ENCODE peak calls at places on chromosomes 3 and 15, in ten cellular contexts. One of them, this sample, is unnamed. For H3K4me1, the result is how much of the 10 kb centered on the place peaks cover.

GRCh38 chr15:99731336-99732267 is 1.6 kb downstream of the LYSMD4 start:
- DNase-seq in testis: peak
- DNase-seq in mucosa of descending colon: no peak
- DNase-seq in suprapubic skin: no peak
- DNase-seq in cardiac muscle cell: no peak
- DNase-seq in lung: no peak
- DNase-seq in PC-3: no peak
- DNase-seq in Caco-2: no peak
- DNase-seq in right cardiac atrium: no peak
- DNase-seq in HCT116: no peak
- DNase-seq in this sample: no peak

GRCh38 chr3:31752305-31753049 is 219.8 kb downstream of the STT3B start:
- DNase-seq in suprapubic skin: no peak
- DNase-seq in lung: no peak
- DNase-seq in HCT116: no peak
- DNase-seq in cardiac muscle cell: no peak
- DNase-seq in PC-3: no peak
- DNase-seq in mucosa of descending colon: no peak
- DNase-seq in testis: no peak
- DNase-seq in Caco-2: peak
- DNase-seq in right cardiac atrium: no peak
- DNase-seq in this sample: no peak

GRCh38 chr3:30269751-30270445 is 336.5 kb upstream of the TGFBR2 start:
- DNase-seq in testis: no peak
- DNase-seq in mucosa of descending colon: no peak
- DNase-seq in cardiac muscle cell: no peak
- DNase-seq in lung: no peak
- DNase-seq in right cardiac atrium: no peak
- DNase-seq in HCT116: no peak
- DNase-seq in suprapubic skin: no peak
- DNase-seq in PC-3: no peak
- DNase-seq in Caco-2: no peak
- DNase-seq in this sample: no peak

GRCh38 chr15:29571728-29572454 is 250.4 kb downstream of the TJP1 start:
- DNase-seq in Caco-2: peak
- DNase-seq in HCT116: no peak
- DNase-seq in lung: no peak
- DNase-seq in PC-3: peak
- DNase-seq in right cardiac atrium: no peak
- DNase-seq in cardiac muscle cell: peak
- DNase-seq in suprapubic skin: no peak
- DNase-seq in testis: peak
- DNase-seq in mucosa of descending colon: peak
- DNase-seq in this sample: no peak

GRCh38 chr3:31029756-31030155 is 135.3 kb upstream of the GADL1 start:
- DNase-seq in Caco-2: no peak
- DNase-seq in testis: no peak
- DNase-seq in suprapubic skin: no peak
- DNase-seq in mucosa of descending colon: no peak
- DNase-seq in right cardiac atrium: no peak
- DNase-seq in PC-3: no peak
- DNase-seq in lung: no peak
- DNase-seq in cardiac muscle cell: no peak
- DNase-seq in HCT116: no peak
- DNase-seq in this sample: no peak

GRCh38 chr3:180253283-180253682 is 216.5 kb upstream of the PEX5L start:
- DNase-seq in Caco-2: no peak
- DNase-seq in mucosa of descending colon: no peak
- DNase-seq in testis: no peak
- DNase-seq in lung: no peak
- DNase-seq in HCT116: no peak
- DNase-seq in suprapubic skin: no peak
- DNase-seq in PC-3: peak
- DNase-seq in right cardiac atrium: no peak
- DNase-seq in cardiac muscle cell: no peak
- DNase-seq in this sample: no peak

GRCh38 chr15:80549712-80550111 is 145.4 kb upstream of the ABHD17C start:
- DNase-seq in cardiac muscle cell: no peak
- DNase-seq in PC-3: no peak
- DNase-seq in mucosa of descending colon: no peak
- DNase-seq in testis: no peak
- DNase-seq in HCT116: no peak
- DNase-seq in right cardiac atrium: no peak
- DNase-seq in lung: no peak
- DNase-seq in suprapubic skin: no peak
- DNase-seq in Caco-2: no peak
- DNase-seq in this sample: no peak

GRCh38 chr15:51751687-51752683 is 588 bp downstream of the TMOD2 start:
- DNase-seq in cardiac muscle cell: peak
- DNase-seq in suprapubic skin: no peak
- DNase-seq in lung: peak
- DNase-seq in HCT116: no peak
- DNase-seq in mucosa of descending colon: peak
- DNase-seq in testis: peak
- DNase-seq in PC-3: peak
- DNase-seq in right cardiac atrium: peak
- DNase-seq in Caco-2: peak
- DNase-seq in this sample: no peak

GRCh38 chr3:87127286-87127685 is 99.8 kb upstream of the CHMP2B start:
- DNase-seq in suprapubic skin: no peak
- DNase-seq in PC-3: no peak
- DNase-seq in mucosa of descending colon: no peak
- DNase-seq in Caco-2: no peak
- DNase-seq in testis: no peak
- DNase-seq in HCT116: no peak
- DNase-seq in right cardiac atrium: peak
- DNase-seq in cardiac muscle cell: no peak
- DNase-seq in lung: no peak
- DNase-seq in this sample: no peak

GRCh38 chr3:197907196-197907595 is 42.8 kb upstream of the RPL35A start:
- DNase-seq in lung: no peak
- DNase-seq in Caco-2: no peak
- DNase-seq in right cardiac atrium: no peak
- DNase-seq in cardiac muscle cell: no peak
- DNase-seq in suprapubic skin: no peak
- DNase-seq in PC-3: peak
- DNase-seq in HCT116: no peak
- DNase-seq in mucosa of descending colon: no peak
- DNase-seq in testis: no peak
- DNase-seq in this sample: no peak

GRCh38 chr3:42651248-42652091 is 2.0 kb upstream of the ZBTB47 start:
- DNase-seq in mucosa of descending colon: no peak
- DNase-seq in HCT116: no peak
- DNase-seq in Caco-2: no peak
- DNase-seq in testis: no peak
- DNase-seq in lung: no peak
- DNase-seq in right cardiac atrium: no peak
- DNase-seq in cardiac muscle cell: no peak
- DNase-seq in suprapubic skin: no peak
- DNase-seq in PC-3: peak
- DNase-seq in this sample: no peak

GRCh38 chr15:41966414-41966812 is 5.9 kb downstream of the EHD4 start:
- DNase-seq in HCT116: no peak
- DNase-seq in right cardiac atrium: no peak
- DNase-seq in testis: no peak
- DNase-seq in mucosa of descending colon: no peak
- DNase-seq in Caco-2: no peak
- DNase-seq in cardiac muscle cell: no peak
- DNase-seq in PC-3: no peak
- DNase-seq in lung: no peak
- DNase-seq in suprapubic skin: peak
- DNase-seq in this sample: no peak
- H3K4me1 ChIP-seq in HCT116: under half
- H3K4me1 ChIP-seq in right cardiac atrium: under half
- H3K4me1 ChIP-seq in testis: under half
- H3K4me1 ChIP-seq in mucosa of descending colon: under half
- H3K4me1 ChIP-seq in Caco-2: half or more
- H3K4me1 ChIP-seq in cardiac muscle cell: half or more
- H3K4me1 ChIP-seq in PC-3: under half
- H3K4me1 ChIP-seq in lung: under half
- H3K4me1 ChIP-seq in suprapubic skin: half or more
- H3K4me1 ChIP-seq in this sample: under half

GRCh38 chr3:12961726-12962036 is 111.5 kb downstream of the IQSEC1 start:
- DNase-seq in right cardiac atrium: no peak
- DNase-seq in mucosa of descending colon: no peak
- DNase-seq in testis: no peak
- DNase-seq in HCT116: no peak
- DNase-seq in suprapubic skin: no peak
- DNase-seq in PC-3: no peak
- DNase-seq in lung: no peak
- DNase-seq in Caco-2: no peak
- DNase-seq in cardiac muscle cell: no peak
- DNase-seq in this sample: no peak

GRCh38 chr3:12961007-12961725 is 112.1 kb downstream of the IQSEC1 start:
- DNase-seq in Caco-2: no peak
- DNase-seq in PC-3: no peak
- DNase-seq in suprapubic skin: no peak
- DNase-seq in lung: no peak
- DNase-seq in mucosa of descending colon: no peak
- DNase-seq in cardiac muscle cell: no peak
- DNase-seq in right cardiac atrium: peak
- DNase-seq in testis: no peak
- DNase-seq in HCT116: no peak
- DNase-seq in this sample: no peak

GRCh38 chr3:12960497-12960896 is 112.7 kb downstream of the IQSEC1 start:
- DNase-seq in right cardiac atrium: no peak
- DNase-seq in HCT116: no peak
- DNase-seq in testis: no peak
- DNase-seq in suprapubic skin: no peak
- DNase-seq in cardiac muscle cell: no peak
- DNase-seq in lung: no peak
- DNase-seq in PC-3: no peak
- DNase-seq in Caco-2: no peak
- DNase-seq in mucosa of descending colon: no peak
- DNase-seq in this sample: no peak

GRCh38 chr3:12963184-12963868 is 109.9 kb downstream of the IQSEC1 start:
- DNase-seq in mucosa of descending colon: no peak
- DNase-seq in Caco-2: no peak
- DNase-seq in suprapubic skin: no peak
- DNase-seq in cardiac muscle cell: no peak
- DNase-seq in lung: no peak
- DNase-seq in PC-3: no peak
- DNase-seq in testis: no peak
- DNase-seq in right cardiac atrium: no peak
- DNase-seq in HCT116: no peak
- DNase-seq in this sample: no peak

GRCh38 chr3:12962292-12962691 is 110.9 kb downstream of the IQSEC1 start:
- DNase-seq in lung: no peak
- DNase-seq in PC-3: no peak
- DNase-seq in testis: no peak
- DNase-seq in Caco-2: no peak
- DNase-seq in mucosa of descending colon: no peak
- DNase-seq in HCT116: no peak
- DNase-seq in suprapubic skin: no peak
- DNase-seq in right cardiac atrium: no peak
- DNase-seq in cardiac muscle cell: no peak
- DNase-seq in this sample: no peak
- H3K4me1 ChIP-seq in lung: half or more
- H3K4me1 ChIP-seq in PC-3: under half
- H3K4me1 ChIP-seq in testis: under half
- H3K4me1 ChIP-seq in Caco-2: under half
- H3K4me1 ChIP-seq in mucosa of descending colon: under half
- H3K4me1 ChIP-seq in HCT116: under half
- H3K4me1 ChIP-seq in suprapubic skin: half or more
- H3K4me1 ChIP-seq in right cardiac atrium: half or more
- H3K4me1 ChIP-seq in cardiac muscle cell: under half
- H3K4me1 ChIP-seq in this sample: half or more

GRCh38 chr3:50604110-50604621 is 7.4 kb downstream of the CISH start:
- DNase-seq in cardiac muscle cell: no peak
- DNase-seq in lung: no peak
- DNase-seq in HCT116: no peak
- DNase-seq in suprapubic skin: no peak
- DNase-seq in mucosa of descending colon: no peak
- DNase-seq in PC-3: no peak
- DNase-seq in testis: no peak
- DNase-seq in right cardiac atrium: peak
- DNase-seq in Caco-2: no peak
- DNase-seq in this sample: no peak
- H3K4me1 ChIP-seq in cardiac muscle cell: under half
- H3K4me1 ChIP-seq in lung: half or more
- H3K4me1 ChIP-seq in HCT116: under half
- H3K4me1 ChIP-seq in suprapubic skin: half or more
- H3K4me1 ChIP-seq in mucosa of descending colon: half or more
- H3K4me1 ChIP-seq in PC-3: under half
- H3K4me1 ChIP-seq in testis: half or more
- H3K4me1 ChIP-seq in right cardiac atrium: under half
- H3K4me1 ChIP-seq in Caco-2: under half
- H3K4me1 ChIP-seq in this sample: half or more

DNA sequence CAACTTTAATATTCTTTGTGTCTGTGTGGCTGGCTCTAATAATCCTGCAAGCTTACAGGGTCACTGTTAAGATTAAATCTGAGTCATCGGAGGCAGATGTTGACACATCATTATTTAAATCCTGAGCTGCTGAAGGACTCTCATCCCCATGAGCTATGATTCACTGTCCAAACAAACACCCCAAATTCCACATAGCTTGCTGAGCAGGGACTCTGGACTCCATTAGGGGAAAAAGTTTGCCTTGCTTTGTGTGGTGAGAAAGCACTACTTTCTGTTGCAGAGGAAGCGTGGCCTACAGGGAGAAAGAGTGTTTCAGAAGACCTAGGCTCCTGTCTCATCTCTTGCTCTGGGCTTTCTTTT is 213.7 kb downstream of the PDCD6IP start:
- DNase-seq in PC-3: peak
- DNase-seq in lung: no peak
- DNase-seq in suprapubic skin: no peak
- DNase-seq in cardiac muscle cell: no peak
- DNase-seq in mucosa of descending colon: no peak
- DNase-seq in Caco-2: peak
- DNase-seq in testis: no peak
- DNase-seq in HCT116: peak
- DNase-seq in right cardiac atrium: no peak
- DNase-seq in this sample: no peak
- H3K4me1 ChIP-seq in PC-3: under half
- H3K4me1 ChIP-seq in lung: under half
- H3K4me1 ChIP-seq in suprapubic skin: under half
- H3K4me1 ChIP-seq in cardiac muscle cell: under half
- H3K4me1 ChIP-seq in mucosa of descending colon: under half
- H3K4me1 ChIP-seq in Caco-2: under half
- H3K4me1 ChIP-seq in testis: under half
- H3K4me1 ChIP-seq in HCT116: under half
- H3K4me1 ChIP-seq in right cardiac atrium: under half
- H3K4me1 ChIP-seq in this sample: under half

GRCh38 chr15:41691471-41691870 is 31.3 kb downstream of the MGA start:
- DNase-seq in mucosa of descending colon: no peak
- DNase-seq in testis: no peak
- DNase-seq in cardiac muscle cell: no peak
- DNase-seq in HCT116: no peak
- DNase-seq in Caco-2: no peak
- DNase-seq in suprapubic skin: no peak
- DNase-seq in right cardiac atrium: no peak
- DNase-seq in lung: no peak
- DNase-seq in PC-3: no peak
- DNase-seq in this sample: no peak
- H3K4me1 ChIP-seq in mucosa of descending colon: under half
- H3K4me1 ChIP-seq in testis: under half
- H3K4me1 ChIP-seq in cardiac muscle cell: under half
- H3K4me1 ChIP-seq in HCT116: under half
- H3K4me1 ChIP-seq in Caco-2: under half
- H3K4me1 ChIP-seq in suprapubic skin: under half
- H3K4me1 ChIP-seq in right cardiac atrium: under half
- H3K4me1 ChIP-seq in lung: under half
- H3K4me1 ChIP-seq in PC-3: under half
- H3K4me1 ChIP-seq in this sample: under half

GRCh38 chr15:90387534-90388461 is at the start of gene IQGAP1:
- DNase-seq in mucosa of descending colon: peak
- DNase-seq in HCT116: peak
- DNase-seq in testis: peak
- DNase-seq in lung: peak
- DNase-seq in cardiac muscle cell: peak
- DNase-seq in right cardiac atrium: peak
- DNase-seq in PC-3: peak
- DNase-seq in suprapubic skin: peak
- DNase-seq in Caco-2: peak
- DNase-seq in this sample: peak
- H3K4me1 ChIP-seq in mucosa of descending colon: under half
- H3K4me1 ChIP-seq in HCT116: under half
- H3K4me1 ChIP-seq in testis: under half
- H3K4me1 ChIP-seq in lung: under half
- H3K4me1 ChIP-seq in cardiac muscle cell: under half
- H3K4me1 ChIP-seq in right cardiac atrium: under half
- H3K4me1 ChIP-seq in PC-3: under half
- H3K4me1 ChIP-seq in suprapubic skin: under half
- H3K4me1 ChIP-seq in Caco-2: under half
- H3K4me1 ChIP-seq in this sample: under half

This sample was measured in heart left ventricle.